ENCODE peak calls at places on chromosome 9, in nine cellular contexts. N, G, S, C, M, E, R, D and I are unnamed samples.

GRCh38 chr9:130903194-130904069 is 6.8 kb upstream of the QRFP start:
- DNase-seq in M (no peak), S (no peak), G (no peak), R (no peak), E (no peak), D (no peak), N (no peak), C (no peak), I (no peak)

GRCh38 chr9:132753593-132753880 is 83.3 kb downstream of the GTF3C4 start:
- DNase-seq in N (no peak), R (no peak), G (peak; percentile 28), C (no peak), S (no peak), D (no peak), M (no peak), E (no peak), I (no peak)

GRCh38 chr9:7117676-7118561 is 360.1 kb downstream of the KDM4C start:
- DNase-seq in N (no peak), E (no peak), C (no peak), M (no peak), S (no peak), G (no peak), D (peak; percentile 80), R (no peak), I (peak; percentile 8)

GRCh38 chr9:124079176-124079925 is 67.8 kb downstream of the LHX2 start:
- DNase-seq in N (no peak), D (peak; percentile 70), E (no peak), M (no peak), R (no peak), G (no peak), C (no peak), S (no peak), I (no peak)

GRCh38 chr9:94056442-94056974 is 27.8 kb upstream of the PTPDC1 start:
- DNase-seq in E (no peak), R (no peak), C (no peak), S (no peak), D (peak; percentile 88), M (no peak), G (no peak), N (no peak), I (peak; percentile 84)

GRCh38 chr9:128554155-128554862 is 1.9 kb downstream of the SPTAN1 start:
- DNase-seq in N (peak; percentile 52), S (peak; percentile 50), E (peak; percentile 65), R (no peak), D (peak; percentile 93), C (peak; percentile 54), G (peak; percentile 87), M (peak; percentile 41), I (no peak)

GRCh38 chr9:128412120-128412790 is 8.4 kb upstream of the CERCAM start:
- DNase-seq in G (no peak), M (peak; percentile 85), D (peak; percentile 64), S (peak; percentile 17), E (peak; percentile 87), R (no peak), N (peak; percentile 58), C (peak; percentile 80), I (peak; percentile 66)

GRCh38 chr9:86135374-86135773 is 36.0 kb upstream of the GOLM1 start:
- DNase-seq in S (no peak), M (no peak), D (no peak), G (no peak), N (no peak), C (no peak), R (no peak), E (no peak), I (no peak)

GRCh38 chr9:133769511-133770075 is 31.4 kb upstream of the SARDH start:
- DNase-seq in C (no peak), N (peak; percentile 35), M (no peak), D (no peak), R (no peak), E (no peak), S (no peak), G (peak; percentile 43), I (no peak)

GRCh38 chr9:93592389-93593021 is 16.1 kb downstream of the PHF2 start:
- DNase-seq in S (no peak), G (peak; percentile 40), N (no peak), D (peak; percentile 33), C (peak; percentile 65), E (no peak), M (peak; percentile 51), R (no peak), I (no peak)

GRCh38 chr9:121686930-121687541 is 35.6 kb downstream of the DAB2IP start:
- DNase-seq in M (peak; percentile 77), E (peak; percentile 84), S (peak; percentile 83), C (peak; percentile 88), D (peak; percentile 84), N (peak; percentile 77), G (no peak), R (peak; percentile 10), I (peak; percentile 91)

GRCh38 chr9:135228983-135229625 is 141.6 kb downstream of the OLFM1 start:
- DNase-seq in E (no peak), S (no peak), N (peak; percentile 32), G (no peak), M (no peak), D (no peak), R (no peak), C (no peak), I (no peak)

GRCh38 chr9:109857337-109857736 is 77.3 kb downstream of the PALM2AKAP2 start:
- DNase-seq in C (no peak), R (no peak), E (no peak), D (peak; percentile 54), M (no peak), N (no peak), G (no peak), S (no peak), I (no peak)

GRCh38 chr9:84111726-84112125 is 131.1 kb downstream of the RMI1 start:
- DNase-seq in R (no peak), S (no peak), M (no peak), E (no peak), C (no peak), D (peak; percentile 56), N (no peak), G (no peak), I (no peak)

GRCh38 chr9:130474131-130474530 is 29.4 kb downstream of the ASS1 start:
- DNase-seq in C (no peak), N (no peak), S (no peak), G (no peak), R (no peak), E (no peak), D (no peak), M (no peak), I (no peak)

GRCh38 chr9:116975119-116975518 is 288.0 kb downstream of the TRIM32 start:
- DNase-seq in D (no peak), M (no peak), N (no peak), E (no peak), S (no peak), G (no peak), C (no peak), R (no peak), I (no peak)

GRCh38 chr9:38233343-38233742 is 159.2 kb upstream of the ALDH1B1 start:
- DNase-seq in M (no peak), G (no peak), N (no peak), C (no peak), S (no peak), D (no peak), R (no peak), E (no peak), I (no peak)

GRCh38 chr9:20732118-20732517 is 48.1 kb downstream of the FOCAD start:
- DNase-seq in G (no peak), M (no peak), C (no peak), N (no peak), R (no peak), D (peak; percentile 14), E (no peak), S (no peak), I (no peak)

GRCh38 chr9:135500071-135500524 is 384 bp upstream of the MRPS2 start:
- DNase-seq in N (no peak), M (no peak), D (no peak), G (no peak), E (no peak), S (no peak), R (no peak), C (no peak), I (no peak)

GRCh38 chr9:80213613-80214012 is 641.8 kb downstream of the TLE4 start:
- DNase-seq in S (no peak), N (no peak), R (no peak), D (no peak), M (no peak), C (no peak), E (no peak), G (no peak), I (no peak)